ENCODE peak calls at places on chromosomes 4 and X, in six cellular contexts. One of them, this sample, is unnamed. For H3K9me3 and H3K27me3, the result is how much of the 10 kb centered on the place peaks cover.

GRCh38 chr4:78225236-78225635 is 168.1 kb downstream of the FRAS1 start:
- DNase-seq in psoas muscle: no peak
- DNase-seq in fibroblast of lung: no peak
- DNase-seq in tibial artery: no peak
- DNase-seq in endodermal cell: no peak
- DNase-seq in pancreas: no peak
- DNase-seq in this sample: no peak

GRCh38 chr4:10079951-10080873 is 36.4 kb downstream of the WDR1 start:
- DNase-seq in psoas muscle: no peak
- DNase-seq in endodermal cell: no peak
- DNase-seq in pancreas: peak
- DNase-seq in tibial artery: peak
- DNase-seq in fibroblast of lung: no peak
- DNase-seq in this sample: no peak

GRCh38 chr4:26568446-26568994 is 15.4 kb upstream of the TBC1D19 start:
- DNase-seq in pancreas: no peak
- DNase-seq in fibroblast of lung: peak
- DNase-seq in endodermal cell: no peak
- DNase-seq in tibial artery: no peak
- DNase-seq in psoas muscle: no peak
- DNase-seq in this sample: no peak

GRCh38 chr4:70577220-70577927 is 14.7 kb upstream of the AMBN start:
- DNase-seq in endodermal cell: no peak
- DNase-seq in psoas muscle: no peak
- DNase-seq in tibial artery: no peak
- DNase-seq in fibroblast of lung: no peak
- DNase-seq in pancreas: no peak
- DNase-seq in this sample: no peak

GRCh38 chrX:130110379-130111219 is at the start of gene ELF4:
- DNase-seq in fibroblast of lung: peak
- DNase-seq in pancreas: peak
- DNase-seq in endodermal cell: peak
- DNase-seq in tibial artery: peak
- DNase-seq in psoas muscle: no peak
- DNase-seq in this sample: no peak

GRCh38 chr4:160537681-160538080 is 1434.8 kb downstream of the RAPGEF2 start:
- DNase-seq in fibroblast of lung: no peak
- DNase-seq in psoas muscle: no peak
- DNase-seq in endodermal cell: no peak
- DNase-seq in pancreas: no peak
- DNase-seq in tibial artery: no peak
- DNase-seq in this sample: no peak

GRCh38 chr4:20444599-20445337 is 193.1 kb downstream of the SLIT2 start:
- DNase-seq in pancreas: no peak
- DNase-seq in tibial artery: no peak
- DNase-seq in endodermal cell: no peak
- DNase-seq in psoas muscle: no peak
- DNase-seq in fibroblast of lung: no peak
- DNase-seq in this sample: no peak

GRCh38 chr4:46390353-46391058 is 578 bp upstream of the GABRA2 start:
- DNase-seq in fibroblast of lung: no peak
- DNase-seq in endodermal cell: peak
- DNase-seq in psoas muscle: no peak
- DNase-seq in tibial artery: no peak
- DNase-seq in pancreas: peak
- DNase-seq in this sample: no peak

GRCh38 chr4:167032876-167033275 is 201.4 kb downstream of the SPOCK3 start:
- DNase-seq in pancreas: no peak
- DNase-seq in psoas muscle: no peak
- DNase-seq in tibial artery: no peak
- DNase-seq in fibroblast of lung: peak
- DNase-seq in endodermal cell: no peak
- DNase-seq in this sample: no peak

GRCh38 chrX:101260435-101260834 is 30.7 kb downstream of the TAF7L start:
- DNase-seq in tibial artery: no peak
- DNase-seq in fibroblast of lung: peak
- DNase-seq in pancreas: no peak
- DNase-seq in psoas muscle: no peak
- DNase-seq in endodermal cell: peak
- DNase-seq in this sample: no peak

GRCh38 chr4:108619372-108620100 is 840 bp upstream of the RPL34 start:
- DNase-seq in fibroblast of lung: no peak
- DNase-seq in pancreas: no peak
- DNase-seq in psoas muscle: no peak
- DNase-seq in tibial artery: no peak
- DNase-seq in endodermal cell: peak
- DNase-seq in this sample: no peak

GRCh38 chr4:98963538-98964433 is 31.7 kb upstream of the METAP1 start:
- DNase-seq in psoas muscle: no peak
- DNase-seq in endodermal cell: no peak
- DNase-seq in pancreas: no peak
- DNase-seq in fibroblast of lung: no peak
- DNase-seq in tibial artery: no peak
- DNase-seq in this sample: no peak

GRCh38 chr4:176377705-176378302 is 58.0 kb downstream of the SPCS3 start:
- DNase-seq in psoas muscle: no peak
- DNase-seq in tibial artery: no peak
- DNase-seq in endodermal cell: no peak
- DNase-seq in fibroblast of lung: peak
- DNase-seq in pancreas: no peak
- DNase-seq in this sample: no peak

GRCh38 chr4:186644737-186645261 is 78.9 kb downstream of the FAT1 start:
- DNase-seq in fibroblast of lung: peak
- DNase-seq in endodermal cell: no peak
- DNase-seq in psoas muscle: no peak
- DNase-seq in pancreas: no peak
- DNase-seq in tibial artery: no peak
- DNase-seq in this sample: no peak

GRCh38 chrX:29478336-29479069 is 736.9 kb upstream of the MAGEB2 start:
- DNase-seq in endodermal cell: peak
- DNase-seq in psoas muscle: no peak
- DNase-seq in pancreas: no peak
- DNase-seq in tibial artery: no peak
- DNase-seq in fibroblast of lung: peak
- DNase-seq in this sample: no peak

GRCh38 chr4:163448541-163449203 is 24.9 kb downstream of the TKTL2 start:
- DNase-seq in pancreas: no peak
- DNase-seq in tibial artery: no peak
- DNase-seq in endodermal cell: no peak
- DNase-seq in fibroblast of lung: peak
- DNase-seq in psoas muscle: no peak
- DNase-seq in this sample: peak

GRCh38 chr4:136136566-136136965 is 1395.7 kb downstream of the PCDH18 start:
- DNase-seq in psoas muscle: no peak
- DNase-seq in fibroblast of lung: no peak
- DNase-seq in endodermal cell: no peak
- DNase-seq in tibial artery: no peak
- DNase-seq in pancreas: no peak
- DNase-seq in this sample: no peak

GRCh38 chr4:175234162-175234561 is 316.0 kb downstream of the ADAM29 start:
- DNase-seq in psoas muscle: no peak
- DNase-seq in tibial artery: no peak
- DNase-seq in pancreas: no peak
- DNase-seq in fibroblast of lung: no peak
- DNase-seq in endodermal cell: no peak
- DNase-seq in this sample: no peak

GRCh38 chrX:39152106-39152649 is 350.9 kb downstream of the MID1IP1 start:
- DNase-seq in endodermal cell: peak
- DNase-seq in psoas muscle: peak
- DNase-seq in pancreas: peak
- DNase-seq in fibroblast of lung: no peak
- DNase-seq in tibial artery: no peak
- DNase-seq in this sample: no peak

GRCh38 chr4:4591071-4591470 is 49.2 kb upstream of the STX18 start:
- DNase-seq in tibial artery: no peak
- DNase-seq in endodermal cell: no peak
- DNase-seq in fibroblast of lung: no peak
- DNase-seq in psoas muscle: no peak
- DNase-seq in pancreas: no peak
- DNase-seq in this sample: no peak

GRCh38 chr4:76736434-76736833 is 161.5 kb downstream of the SOWAHB start:
- DNase-seq in tibial artery: no peak
- DNase-seq in pancreas: no peak
- DNase-seq in endodermal cell: no peak
- DNase-seq in fibroblast of lung: peak
- DNase-seq in psoas muscle: no peak
- DNase-seq in this sample: peak

GRCh38 chr4:122500852-122501501 is 44.5 kb upstream of the IL2 start:
- DNase-seq in pancreas: no peak
- DNase-seq in endodermal cell: no peak
- DNase-seq in tibial artery: no peak
- DNase-seq in fibroblast of lung: peak
- DNase-seq in psoas muscle: no peak
- DNase-seq in this sample: no peak

GRCh38 chr4:54063737-54064316 is 578 bp downstream of the CHIC2 start:
- DNase-seq in endodermal cell: peak
- DNase-seq in psoas muscle: peak
- DNase-seq in tibial artery: peak
- DNase-seq in pancreas: no peak
- DNase-seq in fibroblast of lung: no peak
- DNase-seq in this sample: peak

GRCh38 chr4:3860061-3860912 is 94.1 kb downstream of the ADRA2C start:
- DNase-seq in psoas muscle: peak
- DNase-seq in pancreas: no peak
- DNase-seq in endodermal cell: peak
- DNase-seq in tibial artery: no peak
- DNase-seq in fibroblast of lung: no peak
- DNase-seq in this sample: no peak

GRCh38 chr4:168923526-168924194 is 86.4 kb downstream of the CBR4 start:
- DNase-seq in tibial artery: no peak
- DNase-seq in pancreas: no peak
- DNase-seq in psoas muscle: no peak
- DNase-seq in endodermal cell: peak
- DNase-seq in fibroblast of lung: peak
- DNase-seq in this sample: peak

GRCh38 chr4:141870152-141870551 is 233.8 kb downstream of the IL15 start:
- DNase-seq in tibial artery: no peak
- DNase-seq in fibroblast of lung: no peak
- DNase-seq in endodermal cell: no peak
- DNase-seq in psoas muscle: no peak
- DNase-seq in pancreas: no peak
- DNase-seq in this sample: no peak

GRCh38 chrX:53156207-53156596 is 62.3 kb downstream of the KANTR start:
- DNase-seq in fibroblast of lung: no peak
- DNase-seq in endodermal cell: no peak
- DNase-seq in pancreas: no peak
- DNase-seq in psoas muscle: no peak
- DNase-seq in tibial artery: no peak
- DNase-seq in this sample: no peak
- H3K9me3 ChIP-seq in fibroblast of lung: under half
- H3K9me3 ChIP-seq in endodermal cell: under half
- H3K9me3 ChIP-seq in pancreas: under half
- H3K9me3 ChIP-seq in psoas muscle: under half
- H3K9me3 ChIP-seq in tibial artery: under half
- H3K9me3 ChIP-seq in this sample: under half

GRCh38 chr4:81214144-81214517 is 891 bp downstream of the PRKG2 start:
- DNase-seq in psoas muscle: no peak
- DNase-seq in tibial artery: no peak
- DNase-seq in endodermal cell: no peak
- DNase-seq in fibroblast of lung: no peak
- DNase-seq in pancreas: no peak
- DNase-seq in this sample: no peak
- H3K27me3 ChIP-seq in psoas muscle: under half
- H3K27me3 ChIP-seq in tibial artery: under half
- H3K27me3 ChIP-seq in endodermal cell: half or more
- H3K27me3 ChIP-seq in fibroblast of lung: under half
- H3K27me3 ChIP-seq in pancreas: under half
- H3K27me3 ChIP-seq in this sample: under half

DNA sequence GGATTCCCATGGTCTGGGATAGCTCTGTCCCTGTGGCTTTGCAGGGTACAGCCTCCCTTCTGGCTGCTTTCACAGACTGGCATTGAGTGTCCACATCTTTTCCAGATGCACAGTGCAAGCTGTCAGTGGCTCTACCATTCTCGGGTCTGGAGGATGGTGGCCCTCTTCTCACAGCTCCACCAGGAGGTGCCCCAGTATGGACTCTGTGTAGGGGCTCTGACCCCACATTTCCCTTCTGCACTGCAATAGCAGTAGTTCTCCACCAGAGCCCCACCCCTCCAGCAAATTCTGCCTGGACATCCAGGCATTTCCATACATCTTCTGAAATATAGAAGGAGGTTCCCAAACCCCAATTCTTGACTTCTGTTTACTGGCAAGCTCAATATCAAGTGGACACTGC is 50.2 kb upstream of the GRID2 start:
- DNase-seq in endodermal cell: peak
- DNase-seq in psoas muscle: no peak
- DNase-seq in pancreas: no peak
- DNase-seq in fibroblast of lung: no peak
- DNase-seq in tibial artery: no peak
- DNase-seq in this sample: no peak
- H3K9me3 ChIP-seq in endodermal cell: under half
- H3K9me3 ChIP-seq in psoas muscle: under half
- H3K9me3 ChIP-seq in pancreas: under half
- H3K9me3 ChIP-seq in fibroblast of lung: under half
- H3K9me3 ChIP-seq in tibial artery: under half
- H3K9me3 ChIP-seq in this sample: under half

DNA sequence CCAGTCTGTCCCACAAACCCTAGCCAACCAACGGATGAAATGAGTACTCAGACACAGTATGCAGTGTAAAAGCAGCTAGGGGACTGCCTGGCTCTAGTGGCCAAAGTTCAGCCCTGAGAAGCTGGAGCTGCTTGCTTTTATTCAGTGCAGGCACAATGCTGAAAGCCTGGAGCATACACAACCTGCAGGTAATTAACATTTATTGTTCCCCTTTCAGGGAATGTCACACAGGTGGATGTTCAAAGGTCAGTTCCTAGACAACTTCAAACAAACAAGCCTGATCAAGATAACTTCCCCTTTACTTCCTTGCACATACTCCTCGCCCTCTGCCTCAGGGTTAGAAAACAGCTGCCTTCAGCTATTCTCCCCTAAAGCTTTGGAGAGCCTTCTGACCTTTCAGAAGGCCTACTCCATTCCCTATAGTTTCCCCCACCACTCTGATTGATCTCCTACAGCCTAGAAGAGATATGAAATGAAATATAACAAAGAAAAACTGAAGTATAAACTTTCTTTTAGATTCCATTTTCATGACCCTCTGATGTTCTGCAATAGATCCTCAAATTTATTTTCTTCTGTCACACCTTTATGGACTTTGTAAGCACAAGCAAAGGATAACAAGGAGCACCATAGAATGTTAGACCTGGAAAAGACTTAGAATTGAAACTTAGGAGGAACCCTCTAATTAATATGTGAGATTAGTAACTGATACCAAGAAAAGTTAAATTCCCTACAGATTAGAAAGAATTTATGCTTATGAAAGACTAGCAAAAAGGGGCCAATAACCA is 6.8 kb upstream of the DCAF8L1 start:
- DNase-seq in endodermal cell: no peak
- DNase-seq in psoas muscle: no peak
- DNase-seq in pancreas: no peak
- DNase-seq in tibial artery: no peak
- DNase-seq in fibroblast of lung: no peak
- DNase-seq in this sample: no peak
- H3K27me3 ChIP-seq in endodermal cell: under half
- H3K27me3 ChIP-seq in psoas muscle: under half
- H3K27me3 ChIP-seq in pancreas: under half
- H3K27me3 ChIP-seq in tibial artery: under half
- H3K27me3 ChIP-seq in fibroblast of lung: under half
- H3K27me3 ChIP-seq in this sample: under half

This sample was measured in SJSA1.